ENCODE peak calls at places on chromosomes 5 and 9, in five cellular contexts. Y is osteocyte, L is cardiac fibroblast, I is foreskin keratinocyte, U is epithelial cell of proximal tubule. G is an unnamed sample.

GRCh38 chr5:34599471-34600117 is 56.5 kb upstream of the RAI14 start:
- DNase-seq in Y (no peak), L (no peak), I (no peak), U (no peak), G (no peak)

GRCh38 chr5:160087244-160087643 is 32.0 kb downstream of the PWWP2A start:
- DNase-seq in Y (no peak), L (no peak), I (no peak), U (no peak), G (no peak)

GRCh38 chr9:33350310-33350709 is 52.1 kb downstream of the AQP7 start:
- DNase-seq in Y (no peak), L (peak; percentile 83), I (no peak), U (peak; percentile 40), G (no peak)

GRCh38 chr5:96807099-96807654 is 568 bp downstream of the ERAP1 start:
- DNase-seq in Y (peak; percentile 93), L (peak; percentile 74), I (no peak), U (no peak), G (no peak)

GRCh38 chr5:111722016-111722591 is 34.9 kb downstream of the NREP start:
- DNase-seq in Y (no peak), L (no peak), I (no peak), U (no peak), G (no peak)

GRCh38 chr5:173792781-173793547 is 95.2 kb upstream of the CPEB4 start:
- DNase-seq in Y (no peak), L (no peak), I (no peak), U (no peak), G (no peak)

GRCh38 chr9:109799792-109800191 is 19.8 kb downstream of the PALM2AKAP2 start:
- DNase-seq in Y (no peak), L (peak; percentile 56), I (no peak), U (no peak), G (no peak)

GRCh38 chr5:53826503-53826902 is 266.1 kb downstream of the NDUFS4 start:
- DNase-seq in Y (no peak), L (no peak), I (no peak), U (no peak), G (no peak)

GRCh38 chr9:130707225-130707976 is 13.8 kb downstream of the EXOSC2 start:
- DNase-seq in Y (no peak), L (peak; percentile 80), I (no peak), U (no peak), G (no peak)

GRCh38 chr9:131429121-131430012 is 35.5 kb downstream of the PRRC2B start:
- DNase-seq in Y (no peak), L (no peak), I (no peak), U (no peak), G (no peak)

GRCh38 chr5:175382171-175382570 is 61.8 kb downstream of the DRD1 start:
- DNase-seq in Y (no peak), L (no peak), I (no peak), U (no peak), G (peak; percentile 70)

GRCh38 chr9:106092083-106092482 is 397.7 kb downstream of the TMEM38B start:
- DNase-seq in Y (no peak), L (no peak), I (no peak), U (no peak), G (no peak)

GRCh38 chr9:92986175-92987110 is 39.1 kb downstream of the FGD3 start:
- DNase-seq in Y (no peak), L (peak; percentile 14), I (no peak), U (no peak), G (peak; percentile 91)

GRCh38 chr9:121781143-121781542 is 129.7 kb downstream of the DAB2IP start:
- DNase-seq in Y (peak; percentile 66), L (no peak), I (no peak), U (no peak), G (no peak)

GRCh38 chr5:109409061-109409843 is 522 bp downstream of the PJA2 start:
- DNase-seq in Y (no peak), L (peak; percentile 85), I (no peak), U (no peak), G (peak; percentile 95)

GRCh38 chr5:61572959-61573358 is 240.9 kb downstream of the ZSWIM6 start:
- DNase-seq in Y (no peak), L (no peak), I (no peak), U (no peak), G (no peak)

GRCh38 chr5:134979416-134979815 is 11.7 kb downstream of the CATSPER3 start:
- DNase-seq in Y (no peak), L (no peak), I (no peak), U (no peak), G (no peak)

GRCh38 chr5:73039082-73039481 is 81.3 kb upstream of the TMEM171 start:
- DNase-seq in Y (no peak), L (peak; percentile 3), I (no peak), U (no peak), G (no peak)

DNA sequence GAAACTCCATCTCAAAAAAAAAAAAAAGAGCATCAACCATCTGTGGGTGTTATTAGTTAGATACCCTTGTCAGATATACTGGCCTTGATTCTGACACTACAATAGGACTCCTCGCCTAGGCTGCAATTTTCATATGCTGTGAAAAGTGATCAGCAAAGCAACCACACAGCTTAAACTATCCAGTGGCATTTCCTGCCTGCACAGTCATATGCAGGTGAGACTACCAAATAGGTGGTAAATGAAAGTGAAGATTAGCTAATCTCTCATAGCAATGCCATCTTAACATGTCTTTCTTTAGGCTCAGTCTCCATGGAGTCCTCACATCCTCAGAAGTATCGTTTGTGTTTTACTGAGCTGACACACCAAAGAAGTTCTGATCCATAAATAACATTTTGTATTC is 40.8 kb downstream of the GRAMD2B start:
- DNase-seq in Y (no peak), L (no peak), I (no peak), U (no peak), G (no peak)
- TF ChIP-seq CTCF in Y (no peak), L (no peak), I (no peak), U (no peak), G (no peak)

GRCh38 chr9:1434082-1434481 is 383.9 kb downstream of the DMRT2 start:
- DNase-seq in Y (no peak), L (no peak), I (no peak), U (no peak), G (no peak)
- TF ChIP-seq CTCF in Y (no peak), L (no peak), I (peak; percentile 18), U (peak; percentile 38), G (no peak)

DNA sequence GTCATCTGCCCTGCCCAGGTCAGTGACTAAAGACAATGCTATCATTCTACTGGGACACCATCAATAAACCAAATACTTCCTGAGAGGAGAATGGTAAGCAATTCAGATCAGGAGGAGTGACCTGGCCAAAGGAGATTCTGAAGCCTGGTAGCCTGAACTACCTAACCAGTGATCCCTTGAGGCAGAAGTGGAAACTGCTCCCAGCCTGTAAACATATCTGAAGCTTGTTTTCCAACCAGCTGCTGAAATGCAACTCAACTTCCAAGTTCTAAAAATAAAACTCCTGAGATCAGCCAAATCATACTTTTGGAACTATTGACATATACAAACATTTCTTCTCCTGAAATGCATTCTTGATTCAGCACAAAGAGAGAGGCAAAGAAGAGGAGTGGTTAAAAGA is 204.1 kb downstream of the EBF1 start:
- DNase-seq in Y (no peak), L (peak; percentile 35), I (no peak), U (no peak), G (no peak)
- TF ChIP-seq CTCF in Y (peak; percentile 39), L (peak; percentile 16), I (no peak), U (peak; percentile 17), G (no peak)

DNA sequence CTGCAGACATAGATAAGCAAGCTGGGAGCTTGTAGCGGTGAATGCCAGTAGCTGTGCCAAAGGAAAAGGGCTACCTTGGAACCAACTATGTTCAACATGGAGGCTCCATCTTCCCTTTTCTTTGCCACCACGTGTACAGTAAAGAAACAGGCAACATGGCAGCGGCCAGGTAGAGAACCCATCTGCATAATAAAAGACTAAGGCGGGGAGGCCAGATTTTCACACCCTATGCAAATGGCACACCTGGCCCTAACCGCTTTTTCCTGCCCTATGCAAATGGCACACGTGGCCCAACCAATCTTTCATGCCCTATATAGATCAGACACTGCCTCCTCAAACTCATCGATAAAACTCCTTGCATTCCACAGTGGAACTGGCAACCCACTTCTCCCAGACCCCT is 477.5 kb upstream of the EDIL3 start:
- DNase-seq in Y (no peak), L (no peak), I (no peak), U (no peak), G (no peak)
- TF ChIP-seq CTCF in Y (no peak), L (no peak), I (no peak), U (no peak), G (no peak)

DNA sequence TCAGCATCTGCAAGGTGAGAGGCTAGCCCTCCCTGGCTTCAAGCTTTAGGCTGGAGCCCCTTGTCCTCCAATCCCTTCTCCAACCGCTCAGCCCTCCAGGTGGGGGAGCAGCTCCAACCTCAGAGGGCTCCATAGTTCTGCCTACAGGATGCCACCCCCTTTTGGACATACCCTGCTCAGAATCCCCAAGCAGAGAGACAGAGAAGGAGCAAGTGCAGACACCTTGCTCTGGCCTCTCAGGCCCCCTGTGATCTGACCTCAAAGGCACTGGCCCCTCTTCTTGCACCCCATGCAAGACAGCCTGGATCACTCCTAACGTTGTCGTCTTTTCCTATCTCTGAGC is 101.6 kb downstream of the C5orf15 start:
- DNase-seq in Y (no peak), L (no peak), I (no peak), U (no peak), G (no peak)
- TF ChIP-seq CTCF in Y (no peak), L (no peak), I (no peak), U (no peak), G (no peak)

G was measured in esophagus muscularis mucosa.